ENCODE peak calls at places on chromosome 1, in four cellular contexts. R is endothelial cell of umbilical vein, J is A549, V is NB4. U is an unnamed sample.

GRCh38 chr1:2506007-2506860 is 20.2 kb downstream of the PANK4 start:
- DNase-seq in R (no peak), J (no peak), V (peak; percentile 20), U (no peak)

GRCh38 chr1:22636369-22636768 is at the start of gene C1QA:
- DNase-seq in R (no peak), J (no peak), V (peak; percentile 54), U (no peak)

GRCh38 chr1:175538442-175538841 is 205.0 kb downstream of the TNR start:
- DNase-seq in R (no peak), J (no peak), V (no peak), U (no peak)

GRCh38 chr1:41486892-41487728 is 2.6 kb upstream of the EDN2 start:
- DNase-seq in R (no peak), J (no peak), V (no peak), U (no peak)

GRCh38 chr1:238060046-238060445 is 169.3 kb upstream of the ZP4 start:
- DNase-seq in R (no peak), J (no peak), V (no peak), U (no peak)

GRCh38 chr1:86541859-86542258 is 5.0 kb upstream of the CLCA4 start:
- DNase-seq in R (no peak), J (no peak), V (no peak), U (no peak)

GRCh38 chr1:44239961-44240371 is 26.7 kb downstream of the DMAP1 start:
- DNase-seq in R (no peak), J (no peak), V (no peak), U (no peak)

GRCh38 chr1:230167419-230167852 is 100.4 kb downstream of the GALNT2 start:
- DNase-seq in R (peak; percentile 33), J (peak; percentile 73), V (peak; percentile 75), U (peak; percentile 59)

GRCh38 chr1:65514083-65514482 is 93.6 kb downstream of the LEPR start:
- DNase-seq in R (no peak), J (peak; percentile 3), V (no peak), U (no peak)

GRCh38 chr1:2312589-2313301 is 78.6 kb downstream of the MORN1 start:
- DNase-seq in R (no peak), J (peak; percentile 22), V (no peak), U (no peak)

GRCh38 chr1:25617626-25618432 is 1.2 kb downstream of the MAN1C1 start:
- DNase-seq in R (no peak), J (no peak), V (peak; percentile 73), U (no peak)

GRCh38 chr1:151199860-151200581 is 1.7 kb downstream of the PIP5K1A start:
- DNase-seq in R (peak; percentile 43), J (peak; percentile 54), V (peak; percentile 47), U (no peak)

GRCh38 chr1:29647581-29647980 is 411.3 kb downstream of the PTPRU start:
- DNase-seq in R (no peak), J (no peak), V (no peak), U (no peak)

GRCh38 chr1:230708631-230709580 is 5.0 kb downstream of the AGT start:
- DNase-seq in R (no peak), J (peak; percentile 33), V (peak; percentile 8), U (no peak)

GRCh38 chr1:5913078-5913845 is 79.0 kb downstream of the NPHP4 start:
- DNase-seq in R (no peak), J (no peak), V (no peak), U (no peak)

GRCh38 chr1:218368686-218369085 is 23.6 kb downstream of the TGFB2 start:
- DNase-seq in R (no peak), J (no peak), V (no peak), U (no peak)

GRCh38 chr1:9719978-9720722 is 68.6 kb downstream of the PIK3CD start:
- DNase-seq in R (no peak), J (no peak), V (no peak), U (no peak)

GRCh38 chr1:151693057-151693651 is 23.4 kb downstream of the CELF3 start:
- DNase-seq in R (peak; percentile 52), J (peak; percentile 54), V (peak; percentile 22), U (peak; percentile 23)

GRCh38 chr1:168531605-168532345 is 12.0 kb downstream of the XCL2 start:
- DNase-seq in R (no peak), J (no peak), V (no peak), U (no peak)

GRCh38 chr1:59952065-59952464 is 25.5 kb upstream of the CYP2J2 start:
- DNase-seq in R (no peak), J (no peak), V (no peak), U (no peak)

GRCh38 chr1:189939967-189940366 is 537.7 kb downstream of the BRINP3 start:
- DNase-seq in R (no peak), J (no peak), V (no peak), U (no peak)

GRCh38 chr1:8055973-8056372 is 29.9 kb upstream of the ERRFI1 start:
- DNase-seq in R (no peak), J (peak; percentile 75), V (peak; percentile 58), U (peak; percentile 70)

GRCh38 chr1:198929961-198930599 is 291.2 kb downstream of the PTPRC start:
- DNase-seq in R (no peak), J (peak; percentile 30), V (peak; percentile 85), U (no peak)
- TF ChIP-seq MAX in R (no peak), J (no peak), V (no peak), U (no peak)

GRCh38 chr1:199932462-199932861 is 95.0 kb upstream of the NR5A2 start:
- DNase-seq in R (no peak), J (no peak), V (no peak), U (no peak)

GRCh38 chr1:199937161-199937560 is 90.3 kb upstream of the NR5A2 start:
- DNase-seq in R (no peak), J (no peak), V (no peak), U (no peak)

GRCh38 chr1:199929556-199929955 is 98.0 kb upstream of the NR5A2 start:
- DNase-seq in R (no peak), J (no peak), V (no peak), U (no peak)

DNA sequence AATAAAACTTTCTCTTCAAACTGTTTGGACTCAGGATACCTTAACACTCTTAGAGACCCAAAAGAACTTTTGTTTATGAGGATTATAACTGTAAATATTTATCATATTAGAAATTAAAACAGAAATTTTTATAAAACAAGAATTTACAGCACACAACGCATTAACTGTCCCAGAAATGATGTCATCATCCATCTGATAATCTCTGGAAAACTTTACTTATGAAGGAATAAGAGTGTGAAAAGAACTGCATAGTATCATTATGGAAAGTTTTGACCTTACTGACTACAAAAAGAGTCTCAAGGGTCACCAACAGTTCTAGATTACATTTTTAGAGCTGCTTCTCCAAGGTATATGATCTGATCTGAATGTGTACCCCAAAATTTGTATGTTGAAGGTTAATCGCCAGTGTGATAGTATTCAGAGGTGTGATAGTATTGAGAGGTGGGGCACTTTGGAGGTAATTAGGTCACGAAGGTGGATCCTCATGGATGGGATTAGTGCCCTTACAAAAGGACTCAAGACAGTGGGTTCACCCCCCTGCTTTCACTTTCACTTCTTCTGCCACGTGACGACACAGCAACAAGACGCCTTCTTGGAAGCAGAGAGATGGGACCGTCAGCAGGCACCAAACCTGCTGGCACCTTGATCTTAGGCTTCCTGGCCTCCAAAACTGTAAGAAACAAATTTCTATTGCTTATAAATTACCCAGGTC is 95.7 kb upstream of the NR5A2 start:
- DNase-seq in R (no peak), J (peak; percentile 69), V (peak; percentile 84), U (no peak)
- TF ChIP-seq MAX in R (no peak), J (no peak), V (peak; percentile 88), U (no peak)

GRCh38 chr1:245370905-245371581 is 216.3 kb downstream of the KIF26B start:
- DNase-seq in R (no peak), J (no peak), V (peak; percentile 12), U (no peak)
- TF ChIP-seq MAX in R (no peak), J (no peak), V (no peak), U (no peak)

GRCh38 chr1:47527653-47528272 is 89.9 kb downstream of the FOXD2 start:
- DNase-seq in R (peak; percentile 28), J (no peak), V (peak; percentile 37), U (peak; percentile 15)
- TF ChIP-seq MAX in R (no peak), J (no peak), V (no peak), U (no peak)

GRCh38 chr1:17553970-17554369 is 14.5 kb downstream of the ARHGEF10L start:
- DNase-seq in R (no peak), J (peak; percentile 45), V (no peak), U (peak; percentile 65)
- TF ChIP-seq MAX in R (no peak), J (no peak), V (no peak), U (peak; percentile 70)